ENCODE peak calls at places on chromosomes 16 and 17, in seven cellular contexts. W, B, F, Z, N, Q and S are unnamed samples.

GRCh38 chr17:81329927-81330883 is 35.1 kb upstream of the SLC38A10 start:
- DNase-seq in Q (no peak), F (peak), B (no peak), N (peak), W (no peak), Z (peak), S (peak)

GRCh38 chr17:9371019-9371418 is 204.6 kb downstream of the STX8 start:
- DNase-seq in Z (no peak), N (no peak), F (no peak), W (peak), B (no peak), Q (no peak), S (peak)

GRCh38 chr16:68491576-68491950 is 43.3 kb upstream of the SMPD3 start:
- DNase-seq in Q (no peak), N (no peak), Z (no peak), F (no peak), W (no peak), B (no peak), S (no peak)

GRCh38 chr17:36921131-36921851 is 16.0 kb upstream of the LHX1 start:
- DNase-seq in Z (peak), N (peak), Q (no peak), W (peak), B (peak), F (peak), S (peak)

GRCh38 chr17:48483471-48484131 is 47.2 kb downstream of the HOXB1 start:
- DNase-seq in Q (no peak), W (peak), B (no peak), N (peak), F (no peak), Z (peak), S (peak)

GRCh38 chr17:83189673-83190385 is 110.4 kb downstream of the METRNL start:
- DNase-seq in W (peak), B (peak), Z (no peak), Q (no peak), F (no peak), N (no peak), S (peak)

GRCh38 chr17:75010683-75011406 is 1.6 kb upstream of the MRPL58 start:
- DNase-seq in F (peak), W (peak), B (no peak), Q (no peak), N (peak), Z (peak), S (peak)

GRCh38 chr17:77363821-77364361 is 223.1 kb downstream of the SEC14L1 start:
- DNase-seq in W (peak), B (no peak), N (no peak), Z (peak), F (peak), Q (no peak), S (peak)

GRCh38 chr17:46167826-46168569 is 25.2 kb downstream of the KANSL1 start:
- DNase-seq in Z (peak), B (no peak), Q (no peak), N (peak), W (peak), F (no peak), S (peak)

GRCh38 chr17:31533546-31534155 is 142.2 kb downstream of the RAB11FIP4 start:
- DNase-seq in Z (peak), Q (peak), N (peak), W (peak), F (peak), B (peak), S (peak)

GRCh38 chr16:12784076-12784475 is 19.6 kb downstream of the CPPED1 start:
- DNase-seq in Z (no peak), W (no peak), F (no peak), Q (no peak), N (no peak), B (no peak), S (no peak)

GRCh38 chr17:68344701-68345136 is 53.4 kb downstream of the ARSG start:
- DNase-seq in B (no peak), F (no peak), W (no peak), N (no peak), Q (peak), Z (no peak), S (no peak)

DNA sequence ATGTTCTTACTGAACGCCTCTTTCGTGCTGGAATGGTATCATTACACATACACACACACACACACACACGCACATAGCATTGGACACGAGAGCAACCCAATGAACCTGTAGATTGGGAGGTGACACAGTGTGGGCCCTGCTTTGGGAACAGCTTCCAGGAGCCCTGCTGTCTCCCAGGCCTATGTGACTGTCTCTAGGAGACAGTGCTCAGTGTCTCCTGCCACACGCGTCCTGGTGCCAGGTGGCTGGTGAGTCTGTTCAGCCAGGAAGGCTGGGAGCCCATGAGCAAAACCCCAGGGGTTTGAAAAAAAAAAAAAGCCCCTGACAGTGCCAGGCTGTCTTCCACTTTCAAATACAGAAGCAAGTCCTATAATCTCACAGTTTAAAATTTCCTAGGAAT is 2.4 kb upstream of the SPOP start:
- DNase-seq in Z (no peak), N (no peak), F (no peak), B (no peak), Q (no peak), W (no peak), S (no peak)
- H2BK120ac ChIP-seq in Z (no peak), N (no peak), F (no peak), B (no peak), Q (no peak), W (no peak), S (peak)

DNA sequence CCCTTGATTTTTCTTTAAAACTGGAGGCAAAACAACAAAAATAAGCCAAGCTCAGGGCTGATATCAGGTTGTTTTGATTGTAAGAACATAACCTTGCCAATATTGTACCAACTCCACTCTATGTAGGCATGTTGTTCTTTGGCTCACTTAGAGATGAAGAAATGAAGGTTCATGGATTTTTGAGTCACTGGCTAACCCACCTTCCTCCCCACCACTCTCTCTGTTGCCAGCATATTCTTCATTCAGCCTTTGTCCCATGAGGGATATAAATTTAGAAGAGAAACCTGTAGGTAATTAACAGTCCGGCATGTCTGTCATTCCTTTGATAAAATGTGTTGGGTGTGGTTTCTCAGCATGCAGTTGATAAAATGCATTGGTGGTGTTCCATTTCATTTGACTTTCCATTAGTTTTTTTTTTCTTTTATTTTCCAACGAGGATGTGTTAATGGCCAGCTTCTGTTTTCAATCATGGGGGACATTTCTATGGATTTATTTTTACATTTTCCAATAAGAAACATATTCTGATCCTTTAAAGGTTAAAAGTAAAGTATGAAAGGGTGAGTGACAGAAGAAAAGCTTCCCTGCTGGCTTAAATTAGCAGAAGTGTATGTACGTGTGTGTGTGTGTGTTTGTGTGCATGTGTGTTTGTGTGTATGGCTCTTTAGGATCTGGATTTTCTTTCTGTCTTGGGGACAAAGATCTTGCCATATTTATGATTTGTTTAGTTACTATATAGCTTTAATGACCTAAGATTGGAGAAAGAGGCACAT is 166.2 kb upstream of the KCNJ16 start:
- DNase-seq in N (no peak), W (no peak), Q (no peak), Z (no peak), F (no peak), B (no peak), S (no peak)
- H2BK120ac ChIP-seq in N (no peak), W (no peak), Q (no peak), Z (no peak), F (no peak), B (no peak), S (no peak)

GRCh38 chr16:6149031-6149430 is 1051.4 kb upstream of the EEF2KMT start:
- DNase-seq in N (no peak), B (no peak), Z (no peak), Q (no peak), W (no peak), F (no peak), S (no peak)

GRCh38 chr16:6144441-6144840 is 1046.8 kb upstream of the EEF2KMT start:
- DNase-seq in F (no peak), N (no peak), Z (no peak), B (no peak), Q (no peak), W (no peak), S (no peak)

GRCh38 chr16:6146874-6147425 is 1049.4 kb upstream of the EEF2KMT start:
- DNase-seq in N (no peak), F (peak), W (no peak), B (peak), Q (no peak), Z (peak), S (no peak)

GRCh38 chr16:6153901-6154300 is 1056.3 kb upstream of the EEF2KMT start:
- DNase-seq in F (no peak), B (no peak), N (no peak), Q (no peak), W (no peak), Z (no peak), S (no peak)

DNA sequence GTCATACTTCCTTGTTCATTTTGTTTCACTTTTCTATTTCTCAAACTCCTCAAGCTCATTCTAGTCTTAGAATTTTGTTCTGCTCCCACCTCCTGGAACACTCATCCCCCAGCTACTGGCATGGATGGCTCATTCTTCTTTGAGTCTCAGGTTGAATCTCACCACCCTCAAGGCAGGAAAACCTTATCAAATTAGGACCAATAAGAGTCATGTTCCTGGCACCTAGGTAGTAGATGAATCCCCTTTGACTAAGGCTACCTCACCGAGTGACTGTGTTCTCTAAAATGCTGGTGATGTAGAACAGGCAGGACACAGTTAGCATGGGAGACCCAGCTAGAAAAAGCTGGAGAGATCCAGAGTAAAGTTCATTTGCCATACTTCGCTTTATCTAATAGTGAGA is 1050.8 kb upstream of the EEF2KMT start:
- DNase-seq in N (no peak), W (no peak), F (no peak), Q (no peak), B (no peak), Z (no peak), S (no peak)
- H2BK120ac ChIP-seq in N (no peak), W (no peak), F (no peak), Q (no peak), B (no peak), Z (no peak), S (no peak)

GRCh38 chr16:56588781-56589140 is 567 bp upstream of the MT3 start:
- DNase-seq in B (no peak), Q (no peak), Z (no peak), N (no peak), W (no peak), F (no peak), S (no peak)
- H2BK120ac ChIP-seq in B (no peak), Q (no peak), Z (no peak), N (no peak), W (no peak), F (no peak), S (no peak)

GRCh38 chr16:46743232-46743719 is 4.9 kb downstream of the MYLK3 start:
- DNase-seq in Z (peak), B (no peak), W (peak), N (peak), F (peak), Q (no peak), S (peak)
- H2BK120ac ChIP-seq in Z (no peak), B (no peak), W (no peak), N (peak), F (no peak), Q (no peak), S (no peak)